ENCODE peak calls at places on chromosomes 2 and 18, in ten cellular contexts. One of them, this sample, is unnamed.

GRCh38 chr2:105723431-105723830 is 21.3 kb upstream of the NCK2 start:
- DNase-seq in ureter: no peak
- DNase-seq in NCI-H82: no peak
- DNase-seq in WERI-Rb-1: peak; percentile 25
- DNase-seq in Kasumi-1: no peak
- DNase-seq in dermis blood vessel endothelial cell: no peak
- DNase-seq in stimulated activated CD4-positive, alpha-beta T cell treated with anti-CD3 and anti-CD28 coated beads, Interleukin-15, amount 100 ng/mL, for 1 hour: no peak
- DNase-seq in MV-4-11: no peak
- DNase-seq in M059J: no peak
- DNase-seq in left cardiac atrium: no peak
- DNase-seq in this sample: no peak

GRCh38 chr2:164737612-164738081 is 104.0 kb downstream of the COBLL1 start:
- DNase-seq in left cardiac atrium: peak; percentile 50
- DNase-seq in NCI-H82: peak; percentile 93
- DNase-seq in stimulated activated CD4-positive, alpha-beta T cell treated with anti-CD3 and anti-CD28 coated beads, Interleukin-15, amount 100 ng/mL, for 1 hour: no peak
- DNase-seq in dermis blood vessel endothelial cell: peak; percentile 85
- DNase-seq in Kasumi-1: peak; percentile 75
- DNase-seq in ureter: peak; percentile 50
- DNase-seq in M059J: peak; percentile 67
- DNase-seq in MV-4-11: peak; percentile 41
- DNase-seq in WERI-Rb-1: peak; percentile 78
- DNase-seq in this sample: peak; percentile 67

GRCh38 chr2:198883604-198884003 is 574.1 kb downstream of the SATB2 start:
- DNase-seq in WERI-Rb-1: no peak
- DNase-seq in ureter: no peak
- DNase-seq in Kasumi-1: no peak
- DNase-seq in NCI-H82: no peak
- DNase-seq in stimulated activated CD4-positive, alpha-beta T cell treated with anti-CD3 and anti-CD28 coated beads, Interleukin-15, amount 100 ng/mL, for 1 hour: no peak
- DNase-seq in dermis blood vessel endothelial cell: no peak
- DNase-seq in MV-4-11: no peak
- DNase-seq in M059J: no peak
- DNase-seq in left cardiac atrium: no peak
- DNase-seq in this sample: no peak

GRCh38 chr18:77970814-77971213 is 721.2 kb downstream of the GALR1 start:
- DNase-seq in WERI-Rb-1: no peak
- DNase-seq in left cardiac atrium: no peak
- DNase-seq in M059J: no peak
- DNase-seq in dermis blood vessel endothelial cell: no peak
- DNase-seq in NCI-H82: no peak
- DNase-seq in MV-4-11: no peak
- DNase-seq in ureter: no peak
- DNase-seq in stimulated activated CD4-positive, alpha-beta T cell treated with anti-CD3 and anti-CD28 coated beads, Interleukin-15, amount 100 ng/mL, for 1 hour: no peak
- DNase-seq in Kasumi-1: no peak
- DNase-seq in this sample: no peak

GRCh38 chr2:226117506-226118065 is 682.0 kb downstream of the IRS1 start:
- DNase-seq in dermis blood vessel endothelial cell: no peak
- DNase-seq in Kasumi-1: no peak
- DNase-seq in WERI-Rb-1: no peak
- DNase-seq in M059J: no peak
- DNase-seq in MV-4-11: no peak
- DNase-seq in left cardiac atrium: no peak
- DNase-seq in stimulated activated CD4-positive, alpha-beta T cell treated with anti-CD3 and anti-CD28 coated beads, Interleukin-15, amount 100 ng/mL, for 1 hour: no peak
- DNase-seq in ureter: no peak
- DNase-seq in NCI-H82: no peak
- DNase-seq in this sample: no peak

GRCh38 chr2:45554764-45555163 is 56.3 kb downstream of the SRBD1 start:
- DNase-seq in left cardiac atrium: no peak
- DNase-seq in ureter: no peak
- DNase-seq in stimulated activated CD4-positive, alpha-beta T cell treated with anti-CD3 and anti-CD28 coated beads, Interleukin-15, amount 100 ng/mL, for 1 hour: no peak
- DNase-seq in Kasumi-1: no peak
- DNase-seq in WERI-Rb-1: no peak
- DNase-seq in M059J: no peak
- DNase-seq in dermis blood vessel endothelial cell: peak; percentile 5
- DNase-seq in MV-4-11: no peak
- DNase-seq in NCI-H82: no peak
- DNase-seq in this sample: no peak

GRCh38 chr18:31402026-31402373 is 25.4 kb downstream of the DSG4 start:
- DNase-seq in WERI-Rb-1: no peak
- DNase-seq in ureter: no peak
- DNase-seq in dermis blood vessel endothelial cell: no peak
- DNase-seq in MV-4-11: no peak
- DNase-seq in stimulated activated CD4-positive, alpha-beta T cell treated with anti-CD3 and anti-CD28 coated beads, Interleukin-15, amount 100 ng/mL, for 1 hour: no peak
- DNase-seq in M059J: no peak
- DNase-seq in Kasumi-1: no peak
- DNase-seq in left cardiac atrium: no peak
- DNase-seq in NCI-H82: no peak
- DNase-seq in this sample: no peak

GRCh38 chr2:114426111-114426510 is 16.3 kb upstream of the DPP10 start:
- DNase-seq in M059J: no peak
- DNase-seq in NCI-H82: no peak
- DNase-seq in stimulated activated CD4-positive, alpha-beta T cell treated with anti-CD3 and anti-CD28 coated beads, Interleukin-15, amount 100 ng/mL, for 1 hour: no peak
- DNase-seq in ureter: no peak
- DNase-seq in left cardiac atrium: no peak
- DNase-seq in dermis blood vessel endothelial cell: no peak
- DNase-seq in MV-4-11: no peak
- DNase-seq in Kasumi-1: no peak
- DNase-seq in WERI-Rb-1: no peak
- DNase-seq in this sample: no peak